ENCODE peak calls at places on chromosomes 5 and 9, in eight cellular contexts. E is stomach, Y is GM12891, N is GM23338, F is GM12878, D is HepG2, A is endothelial cell of umbilical vein, P is breast epithelium. M is an unnamed sample.

GRCh38 chr9:88197781-88198345 is 59.6 kb upstream of the SPATA31C2 start:
- DNase-seq in E (no peak), Y (no peak), N (no peak), F (no peak), D (no peak), A (no peak), P (no peak), M (no peak)

GRCh38 chr9:120267929-120268328 is 312.0 kb downstream of the CDK5RAP2 start:
- DNase-seq in E (no peak), Y (no peak), N (no peak), F (no peak), D (no peak), A (no peak), P (no peak), M (no peak)

GRCh38 chr5:126594077-126594476 is 942 bp downstream of the ALDH7A1 start:
- DNase-seq in E (no peak), Y (no peak), N (peak; percentile 23), F (no peak), D (no peak), A (peak; percentile 25), P (peak; percentile 43), M (peak; percentile 67)

GRCh38 chr9:101226803-101227202 is 158.0 kb downstream of the BAAT start:
- DNase-seq in E (no peak), Y (no peak), N (peak; percentile 32), F (no peak), D (peak; percentile 55), A (no peak), P (no peak), M (no peak)

GRCh38 chr9:101618693-101619092 is 23.9 kb upstream of the PPP3R2 start:
- DNase-seq in E (no peak), Y (no peak), N (no peak), F (no peak), D (no peak), A (no peak), P (no peak), M (no peak)

GRCh38 chr5:135850671-135851070 is 16.2 kb downstream of the SLC25A48 start:
- DNase-seq in E (no peak), Y (no peak), N (no peak), F (no peak), D (no peak), A (no peak), P (no peak), M (no peak)

GRCh38 chr5:90264930-90265857 is 144.4 kb downstream of the CETN3 start:
- DNase-seq in E (peak; percentile 44), Y (no peak), N (peak; percentile 83), F (peak; percentile 41), D (peak; percentile 35), A (peak; percentile 72), P (no peak), M (peak; percentile 47)

GRCh38 chr9:132881826-132882225 is 3.1 kb downstream of the SPACA9 start:
- DNase-seq in E (no peak), Y (no peak), N (no peak), F (no peak), D (no peak), A (no peak), P (no peak), M (no peak)

GRCh38 chr9:91255327-91255726 is 106.4 kb downstream of the AUH start:
- DNase-seq in E (no peak), Y (no peak), N (no peak), F (no peak), D (no peak), A (no peak), P (no peak), M (no peak)

GRCh38 chr9:137694962-137695875 is 76.4 kb downstream of the EHMT1 start:
- DNase-seq in E (peak; percentile 68), Y (peak; percentile 67), N (peak; percentile 89), F (no peak), D (peak; percentile 64), A (peak; percentile 39), P (no peak), M (peak; percentile 24)

GRCh38 chr5:123549256-123549904 is 37.4 kb downstream of the CSNK1G3 start:
- DNase-seq in E (no peak), Y (no peak), N (no peak), F (peak; percentile 85), D (no peak), A (no peak), P (no peak), M (no peak)

GRCh38 chr9:132025766-132026165 is 53.9 kb downstream of the MED27 start:
- DNase-seq in E (no peak), Y (no peak), N (no peak), F (no peak), D (no peak), A (no peak), P (no peak), M (no peak)

DNA sequence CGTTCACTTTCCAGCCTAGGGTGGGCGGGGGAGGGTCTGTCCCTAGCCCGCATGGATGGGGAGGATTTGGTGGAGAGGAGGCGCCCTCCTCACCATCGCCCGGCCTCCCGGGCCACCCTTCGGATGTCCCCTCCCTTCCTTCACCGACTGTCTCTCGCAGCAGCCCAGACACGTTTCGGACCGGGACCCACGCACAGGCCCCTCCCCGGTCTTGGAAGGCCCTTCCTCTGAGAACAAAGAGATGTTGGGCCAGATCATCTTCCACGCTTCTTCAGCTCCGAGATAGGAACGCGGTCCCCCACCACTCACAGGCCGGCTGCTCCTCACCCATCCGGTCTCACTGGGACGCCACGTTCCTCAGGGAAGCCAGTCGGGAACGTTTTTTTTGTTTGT is 640 bp upstream of the DPM2 start:
- DNase-seq in E (no peak), Y (no peak), N (peak; percentile 79), F (no peak), D (no peak), A (no peak), P (no peak), M (no peak)
- TF ChIP-seq POLR2AphosphoS5 in E (peak; percentile 46), Y (no peak), N (no peak), F (no peak), D (peak; percentile 18), A (no peak), P (peak; percentile 8), M (no peak)

DNA sequence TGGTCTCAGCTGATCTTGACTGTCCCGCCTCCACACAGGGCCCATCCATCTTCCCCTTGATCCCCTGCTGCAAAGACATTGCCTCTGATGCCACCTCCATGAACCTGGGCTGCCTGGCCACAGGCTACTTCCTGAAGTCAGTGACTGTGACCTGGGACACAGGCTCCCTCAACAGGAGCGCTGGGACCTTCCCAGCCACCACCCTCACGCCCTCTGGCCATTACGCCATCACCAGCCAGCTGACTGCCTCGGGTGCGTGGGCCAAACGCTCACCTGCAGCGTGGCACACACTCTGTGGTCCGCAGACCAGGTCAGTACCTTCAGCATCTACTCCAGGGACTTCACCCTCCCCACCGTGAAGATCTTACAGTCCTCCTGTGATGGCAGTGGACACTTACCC is 71.9 kb downstream of the INSL6 start:
- DNase-seq in E (no peak), Y (no peak), N (no peak), F (no peak), D (no peak), A (no peak), P (no peak), M (no peak)
- TF ChIP-seq POLR2AphosphoS5 in E (no peak), Y (no peak), N (no peak), F (no peak), D (no peak), A (no peak), P (no peak), M (no peak)

DNA sequence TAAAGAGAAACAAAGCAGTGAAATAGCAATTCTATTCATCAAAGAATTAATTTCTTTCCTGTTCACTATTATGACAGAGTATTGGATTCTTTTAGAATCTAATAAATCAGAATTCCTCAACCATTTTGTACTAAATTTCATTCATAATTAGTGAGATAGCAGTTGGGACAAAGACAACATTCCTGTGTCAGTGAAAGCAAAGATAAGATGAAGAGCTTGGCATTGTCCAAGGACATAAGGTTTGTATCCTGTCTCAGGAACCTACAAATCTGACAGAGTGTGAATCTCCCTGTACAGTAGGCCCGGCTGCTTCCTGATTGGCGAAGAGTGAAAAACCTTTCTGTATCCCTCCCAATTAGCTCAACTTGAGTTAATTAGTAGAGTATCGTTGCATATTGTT is 349.1 kb downstream of the ISL1 start:
- DNase-seq in E (no peak), Y (no peak), N (no peak), F (no peak), D (no peak), A (no peak), P (no peak), M (no peak)
- TF ChIP-seq POLR2AphosphoS5 in E (no peak), Y (no peak), N (no peak), F (no peak), D (no peak), A (no peak), P (no peak), M (no peak)

DNA sequence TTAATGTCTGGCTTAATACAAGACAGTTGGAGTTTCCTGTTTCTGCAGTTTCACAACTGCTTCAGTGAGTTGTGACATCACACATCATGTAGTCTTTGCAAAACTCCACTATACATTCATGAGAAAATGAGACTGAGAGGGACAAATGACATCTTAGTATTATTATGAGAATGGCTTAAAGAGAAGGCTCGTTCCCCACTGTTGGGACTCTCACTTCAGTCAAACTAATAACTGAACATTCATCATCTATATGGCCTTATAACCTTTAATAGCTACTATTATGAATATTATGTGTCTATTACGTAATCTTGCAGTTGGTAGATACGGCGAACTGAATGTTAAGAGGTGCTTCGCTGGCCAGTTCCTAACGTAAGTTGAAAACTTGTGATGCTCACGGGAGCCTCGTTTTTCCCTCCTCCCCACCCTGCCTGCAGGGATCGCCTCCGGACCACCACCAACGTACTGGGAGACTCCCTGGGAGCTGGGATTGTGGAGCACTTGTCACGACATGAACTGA is 79.3 kb downstream of the SLC1A3 start:
- DNase-seq in E (no peak), Y (no peak), N (no peak), F (no peak), D (no peak), A (no peak), P (no peak), M (no peak)
- TF ChIP-seq POLR2AphosphoS5 in E (no peak), Y (no peak), N (no peak), F (no peak), D (no peak), A (no peak), P (no peak), M (no peak)

GRCh38 chr9:110126986-110127864 is 80.7 kb downstream of the C9orf152 start:
- DNase-seq in E (peak; percentile 33), Y (no peak), N (peak; percentile 77), F (no peak), D (peak; percentile 86), A (peak; percentile 80), P (no peak), M (no peak)
- TF ChIP-seq POLR2AphosphoS5 in E (peak; percentile 31), Y (no peak), N (no peak), F (no peak), D (peak; percentile 49), A (peak; percentile 70), P (no peak), M (peak; percentile 31)

GRCh38 chr5:158011420-158011819 is 152.5 kb upstream of the CLINT1 start:
- DNase-seq in E (no peak), Y (no peak), N (no peak), F (no peak), D (no peak), A (no peak), P (no peak), M (no peak)
- TF ChIP-seq POLR2AphosphoS5 in E (no peak), Y (no peak), N (no peak), F (no peak), D (no peak), A (no peak), P (no peak), M (no peak)

M was measured in prostate gland.